ENCODE peak calls at places on chromosome 2, in five cellular contexts. K is suprapubic skin, C is lung, W is neural progenitor cell, G is OCI-LY7. R is an unnamed sample.

GRCh38 chr2:85561280-85562212 is at the start of gene GGCX:
- DNase-seq in C (peak; percentile 96), G (peak; percentile 98), W (peak; percentile 99), K (peak; percentile 97), R (peak; percentile 90)

GRCh38 chr2:235064980-235065379 is 113.2 kb downstream of the SH3BP4 start:
- DNase-seq in G (no peak), C (no peak), K (no peak), W (peak; percentile 44), R (no peak)

GRCh38 chr2:105140237-105140568 is 101.3 kb upstream of the GPR45 start:
- DNase-seq in C (no peak), G (no peak), W (no peak), K (no peak), R (no peak)

GRCh38 chr2:165953306-165953654 is 296 bp downstream of the TTC21B start:
- DNase-seq in G (no peak), W (no peak), K (no peak), C (no peak), R (no peak)

GRCh38 chr2:225865468-225865867 is 466.0 kb downstream of the NYAP2 start:
- DNase-seq in W (no peak), G (no peak), C (no peak), K (no peak), R (no peak)

GRCh38 chr2:239227661-239228371 is 173.0 kb downstream of the HDAC4 start:
- DNase-seq in C (no peak), G (no peak), W (no peak), K (peak; percentile 61), R (peak; percentile 90)

GRCh38 chr2:168530980-168531379 is 74.9 kb downstream of the CERS6 start:
- DNase-seq in C (no peak), K (no peak), G (no peak), W (no peak), R (no peak)

GRCh38 chr2:96884299-96885156 is 14.6 kb upstream of the SEMA4C start:
- DNase-seq in W (no peak), G (no peak), C (no peak), K (no peak), R (no peak)

GRCh38 chr2:219176818-219177593 is at the start of gene CNPPD1:
- DNase-seq in K (peak; percentile 93), W (peak; percentile 92), G (peak; percentile 92), C (peak; percentile 89), R (peak; percentile 87)
- H3K4me3 ChIP-seq in K (peak within 1 kb of the TSS; percentile 85), W (peak within 1 kb of the TSS; percentile 66), G (peak within 1 kb of the TSS; percentile 88), C (peak within 1 kb of the TSS; percentile 79), R (peak within 1 kb of the TSS; percentile 87)

GRCh38 chr2:78260861-78261260 is 738.7 kb upstream of the LRRTM4 start:
- DNase-seq in C (no peak), G (no peak), W (no peak), K (no peak), R (no peak)
- H3K4me1 ChIP-seq in C (no peaks in the 10 kb centered on the region), G (no peaks in the 10 kb centered on the region), W (peaks cover 8% of the 10 kb centered on the region), K (no peaks in the 10 kb centered on the region), R (no peaks in the 10 kb centered on the region)

GRCh38 chr2:150487537-150488429 is at the start of gene RND3:
- DNase-seq in G (peak; percentile 3), W (peak; percentile 96), K (peak; percentile 98), C (peak; percentile 96), R (peak; percentile 92)

GRCh38 chr2:150491430-150491829 is 4.0 kb upstream of the RND3 start:
- DNase-seq in W (no peak), K (no peak), C (no peak), G (no peak), R (no peak)

GRCh38 chr2:150491943-150492342 is 4.5 kb upstream of the RND3 start:
- DNase-seq in G (no peak), W (no peak), C (no peak), K (no peak), R (no peak)

GRCh38 chr2:150486539-150487484 is 655 bp downstream of the RND3 start:
- DNase-seq in C (peak; percentile 41), G (no peak), K (peak; percentile 70), W (peak; percentile 66), R (peak; percentile 14)

GRCh38 chr2:150490466-150490865 is 3.0 kb upstream of the RND3 start:
- DNase-seq in W (no peak), K (no peak), C (no peak), G (no peak), R (no peak)
- TF ChIP-seq CTCF in W (no peak), K (no peak), C (no peak), G (no peak), R (no peak)

GRCh38 chr2:3303583-3304406 is 73.8 kb downstream of the EIPR1 start:
- DNase-seq in K (peak; percentile 88), G (peak; percentile 54), C (peak; percentile 88), W (peak; percentile 91), R (peak; percentile 64)
- H3K4me3 ChIP-seq in K (peak overlapping the region; percentile 26), G (no peak overlapping the region), C (no peak overlapping the region), W (no peak overlapping the region), R (peak overlapping the region; percentile 52)

GRCh38 chr2:144453486-144454158 is 66.3 kb downstream of the ZEB2 start:
- DNase-seq in G (no peak), C (no peak), K (no peak), W (no peak), R (no peak)
- H3K4me1 ChIP-seq in G (peaks cover 42% of the 10 kb centered on the region), C (peaks cover 6% of the 10 kb centered on the region), K (peaks cover 52% of the 10 kb centered on the region), W (peaks cover 59% of the 10 kb centered on the region), R (peaks cover 34% of the 10 kb centered on the region)

R was measured in gastrocnemius medialis.